ENCODE peak calls at places on chromosomes 7 and 10, in eight cellular contexts. One of them, this sample, is unnamed.

GRCh38 chr7:137146552-137146961 is 197.0 kb downstream of the PTN start:
- DNase-seq in Panc1: no peak
- DNase-seq in BE2C: no peak
- DNase-seq in breast epithelium: no peak
- DNase-seq in psoas muscle: no peak
- DNase-seq in NT2/D1: no peak
- DNase-seq in heart left ventricle: no peak
- DNase-seq in left ventricle myocardium inferior: no peak
- DNase-seq in this sample: no peak

GRCh38 chr10:133318494-133319127 is 9.9 kb downstream of the ZNF511 start:
- DNase-seq in Panc1: no peak
- DNase-seq in BE2C: peak; percentile 84
- DNase-seq in breast epithelium: no peak
- DNase-seq in psoas muscle: peak; percentile 72
- DNase-seq in NT2/D1: peak; percentile 47
- DNase-seq in heart left ventricle: peak; percentile 59
- DNase-seq in left ventricle myocardium inferior: peak; percentile 49
- DNase-seq in this sample: peak; percentile 81

GRCh38 chr10:18549105-18549504 is 102.3 kb downstream of the NSUN6 start:
- DNase-seq in Panc1: no peak
- DNase-seq in BE2C: no peak
- DNase-seq in breast epithelium: no peak
- DNase-seq in psoas muscle: no peak
- DNase-seq in NT2/D1: no peak
- DNase-seq in heart left ventricle: no peak
- DNase-seq in left ventricle myocardium inferior: no peak
- DNase-seq in this sample: no peak

GRCh38 chr10:116621934-116622655 is 1.3 kb downstream of the PNLIPRP2 start:
- DNase-seq in Panc1: no peak
- DNase-seq in BE2C: no peak
- DNase-seq in breast epithelium: no peak
- DNase-seq in psoas muscle: no peak
- DNase-seq in NT2/D1: no peak
- DNase-seq in heart left ventricle: no peak
- DNase-seq in left ventricle myocardium inferior: no peak
- DNase-seq in this sample: no peak

GRCh38 chr7:36904101-36904500 is 179.8 kb upstream of the AOAH start:
- DNase-seq in Panc1: no peak
- DNase-seq in BE2C: no peak
- DNase-seq in breast epithelium: no peak
- DNase-seq in psoas muscle: no peak
- DNase-seq in NT2/D1: no peak
- DNase-seq in heart left ventricle: no peak
- DNase-seq in left ventricle myocardium inferior: no peak
- DNase-seq in this sample: no peak

GRCh38 chr10:4144802-4145201 is 359.8 kb upstream of the KLF6 start:
- DNase-seq in Panc1: no peak
- DNase-seq in BE2C: no peak
- DNase-seq in breast epithelium: no peak
- DNase-seq in psoas muscle: no peak
- DNase-seq in NT2/D1: no peak
- DNase-seq in heart left ventricle: no peak
- DNase-seq in left ventricle myocardium inferior: no peak
- DNase-seq in this sample: no peak

GRCh38 chr10:7159928-7160327 is 250.9 kb downstream of the SFMBT2 start:
- DNase-seq in Panc1: no peak
- DNase-seq in BE2C: no peak
- DNase-seq in breast epithelium: no peak
- DNase-seq in psoas muscle: no peak
- DNase-seq in NT2/D1: no peak
- DNase-seq in heart left ventricle: no peak
- DNase-seq in left ventricle myocardium inferior: no peak
- DNase-seq in this sample: no peak

GRCh38 chr7:80264769-80265168 is 130.1 kb downstream of the GNAI1 start:
- DNase-seq in Panc1: no peak
- DNase-seq in BE2C: no peak
- DNase-seq in breast epithelium: no peak
- DNase-seq in psoas muscle: no peak
- DNase-seq in NT2/D1: no peak
- DNase-seq in heart left ventricle: no peak
- DNase-seq in left ventricle myocardium inferior: no peak
- DNase-seq in this sample: no peak

GRCh38 chr7:131633342-131633843 is 77.0 kb upstream of the PODXL start:
- DNase-seq in Panc1: no peak
- DNase-seq in BE2C: no peak
- DNase-seq in breast epithelium: no peak
- DNase-seq in psoas muscle: no peak
- DNase-seq in NT2/D1: no peak
- DNase-seq in heart left ventricle: no peak
- DNase-seq in left ventricle myocardium inferior: no peak
- DNase-seq in this sample: no peak

GRCh38 chr10:3468919-3469638 is 296.5 kb upstream of the PITRM1 start:
- DNase-seq in Panc1: no peak
- DNase-seq in BE2C: no peak
- DNase-seq in breast epithelium: no peak
- DNase-seq in psoas muscle: peak; percentile 77
- DNase-seq in NT2/D1: no peak
- DNase-seq in heart left ventricle: peak; percentile 69
- DNase-seq in left ventricle myocardium inferior: peak; percentile 62
- DNase-seq in this sample: peak; percentile 67

GRCh38 chr7:101618207-101618839 is 10.8 kb downstream of the MYL10 start:
- DNase-seq in Panc1: no peak
- DNase-seq in BE2C: no peak
- DNase-seq in breast epithelium: no peak
- DNase-seq in psoas muscle: no peak
- DNase-seq in NT2/D1: no peak
- DNase-seq in heart left ventricle: no peak
- DNase-seq in left ventricle myocardium inferior: no peak
- DNase-seq in this sample: peak; percentile 34

GRCh38 chr10:103276941-103277712 is at the start of gene INA:
- DNase-seq in Panc1: no peak
- DNase-seq in BE2C: peak; percentile 87
- DNase-seq in breast epithelium: no peak
- DNase-seq in psoas muscle: no peak
- DNase-seq in NT2/D1: peak; percentile 50
- DNase-seq in heart left ventricle: no peak
- DNase-seq in left ventricle myocardium inferior: no peak
- DNase-seq in this sample: no peak

GRCh38 chr7:17371656-17372524 is 73.4 kb downstream of the AHR start:
- DNase-seq in Panc1: peak; percentile 98
- DNase-seq in BE2C: no peak
- DNase-seq in breast epithelium: no peak
- DNase-seq in psoas muscle: no peak
- DNase-seq in NT2/D1: no peak
- DNase-seq in heart left ventricle: no peak
- DNase-seq in left ventricle myocardium inferior: no peak
- DNase-seq in this sample: no peak

GRCh38 chr10:94683214-94684054 is at the start of gene CYP2C18:
- DNase-seq in Panc1: no peak
- DNase-seq in BE2C: no peak
- DNase-seq in breast epithelium: no peak
- DNase-seq in psoas muscle: no peak
- DNase-seq in NT2/D1: no peak
- DNase-seq in heart left ventricle: no peak
- DNase-seq in left ventricle myocardium inferior: no peak
- DNase-seq in this sample: no peak

GRCh38 chr10:1515780-1516491 is 221.4 kb downstream of the ADARB2 start:
- DNase-seq in Panc1: no peak
- DNase-seq in BE2C: no peak
- DNase-seq in breast epithelium: no peak
- DNase-seq in psoas muscle: no peak
- DNase-seq in NT2/D1: no peak
- DNase-seq in heart left ventricle: no peak
- DNase-seq in left ventricle myocardium inferior: no peak
- DNase-seq in this sample: no peak

GRCh38 chr10:94546058-94546595 is 539 bp downstream of the HELLS start:
- DNase-seq in Panc1: peak; percentile 25
- DNase-seq in BE2C: no peak
- DNase-seq in breast epithelium: no peak
- DNase-seq in psoas muscle: no peak
- DNase-seq in NT2/D1: no peak
- DNase-seq in heart left ventricle: no peak
- DNase-seq in left ventricle myocardium inferior: no peak
- DNase-seq in this sample: no peak

GRCh38 chr10:124534231-124534798 is 72.7 kb downstream of the LHPP start:
- DNase-seq in Panc1: no peak
- DNase-seq in BE2C: no peak
- DNase-seq in breast epithelium: peak; percentile 70
- DNase-seq in psoas muscle: peak; percentile 74
- DNase-seq in NT2/D1: no peak
- DNase-seq in heart left ventricle: peak; percentile 60
- DNase-seq in left ventricle myocardium inferior: peak; percentile 52
- DNase-seq in this sample: peak; percentile 62

GRCh38 chr7:115024276-115024675 is 102.4 kb downstream of the MDFIC start:
- DNase-seq in Panc1: no peak
- DNase-seq in BE2C: no peak
- DNase-seq in breast epithelium: no peak
- DNase-seq in psoas muscle: no peak
- DNase-seq in NT2/D1: no peak
- DNase-seq in heart left ventricle: no peak
- DNase-seq in left ventricle myocardium inferior: no peak
- DNase-seq in this sample: no peak

GRCh38 chr7:149872419-149873073 is 1.2 kb upstream of the ATP6V0E2 start:
- DNase-seq in Panc1: peak; percentile 61
- DNase-seq in BE2C: peak; percentile 86
- DNase-seq in breast epithelium: peak; percentile 70
- DNase-seq in psoas muscle: peak; percentile 91
- DNase-seq in NT2/D1: no peak
- DNase-seq in heart left ventricle: peak; percentile 91
- DNase-seq in left ventricle myocardium inferior: peak; percentile 84
- DNase-seq in this sample: peak; percentile 81

GRCh38 chr10:62813981-62814380 is 2.2 kb downstream of the EGR2 start:
- DNase-seq in Panc1: no peak
- DNase-seq in BE2C: no peak
- DNase-seq in breast epithelium: no peak
- DNase-seq in psoas muscle: no peak
- DNase-seq in NT2/D1: no peak
- DNase-seq in heart left ventricle: no peak
- DNase-seq in left ventricle myocardium inferior: no peak
- DNase-seq in this sample: no peak

GRCh38 chr7:30829476-30829875 is 58.3 kb downstream of the MINDY4 start:
- DNase-seq in Panc1: no peak
- DNase-seq in BE2C: no peak
- DNase-seq in breast epithelium: no peak
- DNase-seq in psoas muscle: no peak
- DNase-seq in NT2/D1: no peak
- DNase-seq in heart left ventricle: no peak
- DNase-seq in left ventricle myocardium inferior: no peak
- DNase-seq in this sample: no peak

GRCh38 chr7:23955145-23955544 is 245.1 kb downstream of the STK31 start:
- DNase-seq in Panc1: no peak
- DNase-seq in BE2C: no peak
- DNase-seq in breast epithelium: no peak
- DNase-seq in psoas muscle: no peak
- DNase-seq in NT2/D1: no peak
- DNase-seq in heart left ventricle: no peak
- DNase-seq in left ventricle myocardium inferior: no peak
- DNase-seq in this sample: no peak

GRCh38 chr7:121447191-121447920 is 51.2 kb upstream of the FAM3C start:
- DNase-seq in Panc1: no peak
- DNase-seq in BE2C: no peak
- DNase-seq in breast epithelium: no peak
- DNase-seq in psoas muscle: no peak
- DNase-seq in NT2/D1: no peak
- DNase-seq in heart left ventricle: peak; percentile 63
- DNase-seq in left ventricle myocardium inferior: peak; percentile 33
- DNase-seq in this sample: no peak

GRCh38 chr10:110171032-110171431 is 36.4 kb upstream of the MXI1 start:
- DNase-seq in Panc1: no peak
- DNase-seq in BE2C: no peak
- DNase-seq in breast epithelium: no peak
- DNase-seq in psoas muscle: no peak
- DNase-seq in NT2/D1: no peak
- DNase-seq in heart left ventricle: no peak
- DNase-seq in left ventricle myocardium inferior: no peak
- DNase-seq in this sample: no peak

GRCh38 chr10:96789571-96790108 is 42.5 kb upstream of the LCOR start:
- DNase-seq in Panc1: no peak
- DNase-seq in BE2C: no peak
- DNase-seq in breast epithelium: no peak
- DNase-seq in psoas muscle: no peak
- DNase-seq in NT2/D1: no peak
- DNase-seq in heart left ventricle: peak; percentile 61
- DNase-seq in left ventricle myocardium inferior: no peak
- DNase-seq in this sample: no peak

GRCh38 chr10:35399414-35400009 is 63.2 kb downstream of the CCNY start:
- DNase-seq in Panc1: no peak
- DNase-seq in BE2C: no peak
- DNase-seq in breast epithelium: no peak
- DNase-seq in psoas muscle: no peak
- DNase-seq in NT2/D1: no peak
- DNase-seq in heart left ventricle: no peak
- DNase-seq in left ventricle myocardium inferior: no peak
- DNase-seq in this sample: no peak
- H3K9me3 ChIP-seq in Panc1: no peaks in the 10 kb centered on the region
- H3K9me3 ChIP-seq in BE2C: no peaks in the 10 kb centered on the region
- H3K9me3 ChIP-seq in breast epithelium: peaks cover 5% of the 10 kb centered on the region
- H3K9me3 ChIP-seq in psoas muscle: no peaks in the 10 kb centered on the region
- H3K9me3 ChIP-seq in NT2/D1: no peaks in the 10 kb centered on the region
- H3K9me3 ChIP-seq in heart left ventricle: peaks cover 6% of the 10 kb centered on the region
- H3K9me3 ChIP-seq in left ventricle myocardium inferior: no peaks in the 10 kb centered on the region
- H3K9me3 ChIP-seq in this sample: peaks cover 5% of the 10 kb centered on the region

DNA sequence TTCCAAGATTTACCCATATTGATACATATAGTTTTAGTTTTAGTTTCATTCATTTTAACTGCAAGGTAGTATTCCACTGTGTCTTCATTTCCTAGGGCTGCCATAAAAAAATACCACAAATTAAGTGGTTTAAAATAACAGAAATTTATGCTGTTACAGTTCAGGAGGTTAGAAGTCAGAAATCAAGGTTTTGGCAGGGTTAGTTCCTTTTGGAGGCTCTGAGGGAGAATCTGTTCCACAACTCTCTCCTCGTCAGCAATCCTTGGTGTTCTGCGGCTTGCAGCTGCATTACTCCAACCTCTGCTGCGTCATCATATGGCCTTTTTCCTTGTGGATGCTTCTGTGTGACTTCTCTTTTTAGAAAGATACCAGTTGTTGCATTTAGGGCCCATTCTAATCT is 176.2 kb downstream of the DNAJC1 start:
- DNase-seq in Panc1: no peak
- DNase-seq in BE2C: no peak
- DNase-seq in breast epithelium: no peak
- DNase-seq in psoas muscle: no peak
- DNase-seq in NT2/D1: no peak
- DNase-seq in heart left ventricle: no peak
- DNase-seq in left ventricle myocardium inferior: no peak
- DNase-seq in this sample: no peak
- H3K9me3 ChIP-seq in Panc1: peaks cover 29% of the 10 kb centered on the region
- H3K9me3 ChIP-seq in BE2C: no peaks in the 10 kb centered on the region
- H3K9me3 ChIP-seq in breast epithelium: peaks cover 53% of the 10 kb centered on the region
- H3K9me3 ChIP-seq in psoas muscle: peaks cover 52% of the 10 kb centered on the region
- H3K9me3 ChIP-seq in NT2/D1: peaks cover 46% of the 10 kb centered on the region
- H3K9me3 ChIP-seq in heart left ventricle: peaks cover 79% of the 10 kb centered on the region
- H3K9me3 ChIP-seq in left ventricle myocardium inferior: peaks cover 78% of the 10 kb centered on the region
- H3K9me3 ChIP-seq in this sample: peaks cover 60% of the 10 kb centered on the region

GRCh38 chr10:42479057-42479456 is 159.3 kb downstream of the ZNF33B start:
- DNase-seq in Panc1: no peak
- DNase-seq in BE2C: no peak
- DNase-seq in breast epithelium: no peak
- DNase-seq in psoas muscle: no peak
- DNase-seq in NT2/D1: no peak
- DNase-seq in heart left ventricle: no peak
- DNase-seq in left ventricle myocardium inferior: no peak
- DNase-seq in this sample: no peak
- H3K9me3 ChIP-seq in Panc1: no peaks in the 10 kb centered on the region
- H3K9me3 ChIP-seq in BE2C: no peaks in the 10 kb centered on the region
- H3K9me3 ChIP-seq in breast epithelium: no peaks in the 10 kb centered on the region
- H3K9me3 ChIP-seq in psoas muscle: no peaks in the 10 kb centered on the region
- H3K9me3 ChIP-seq in NT2/D1: no peaks in the 10 kb centered on the region
- H3K9me3 ChIP-seq in heart left ventricle: no peaks in the 10 kb centered on the region
- H3K9me3 ChIP-seq in left ventricle myocardium inferior: no peaks in the 10 kb centered on the region
- H3K9me3 ChIP-seq in this sample: no peaks in the 10 kb centered on the region

GRCh38 chr7:55623617-55624016 is 51.3 kb upstream of the VOPP1 start:
- DNase-seq in Panc1: no peak
- DNase-seq in BE2C: peak; percentile 11
- DNase-seq in breast epithelium: no peak
- DNase-seq in psoas muscle: no peak
- DNase-seq in NT2/D1: no peak
- DNase-seq in heart left ventricle: no peak
- DNase-seq in left ventricle myocardium inferior: no peak
- DNase-seq in this sample: no peak
- H3K9me3 ChIP-seq in Panc1: peaks cover 5% of the 10 kb centered on the region
- H3K9me3 ChIP-seq in BE2C: no peaks in the 10 kb centered on the region
- H3K9me3 ChIP-seq in breast epithelium: peaks cover 9% of the 10 kb centered on the region
- H3K9me3 ChIP-seq in psoas muscle: no peaks in the 10 kb centered on the region
- H3K9me3 ChIP-seq in NT2/D1: peaks cover 75% of the 10 kb centered on the region
- H3K9me3 ChIP-seq in heart left ventricle: peaks cover 21% of the 10 kb centered on the region
- H3K9me3 ChIP-seq in left ventricle myocardium inferior: peaks cover 23% of the 10 kb centered on the region
- H3K9me3 ChIP-seq in this sample: no peaks in the 10 kb centered on the region